ENCODE peak calls at places on chromosomes 7 and 10, in five cellular contexts. N is heart right ventricle; S is CD8-positive, alpha-beta T cell; I is uterus; P is endothelial cell of umbilical vein. E is an unnamed sample.

GRCh38 chr10:103618575-103619423 is 125.3 kb downstream of the NEURL1 start:
- DNase-seq in P (no peak), I (peak), S (no peak), N (peak), E (no peak)

GRCh38 chr10:7789390-7789789 is 1.4 kb downstream of the ATP5F1C start:
- DNase-seq in S (no peak), I (no peak), P (peak), N (peak), E (peak)

GRCh38 chr7:55593515-55594318 is 21.4 kb upstream of the VOPP1 start:
- DNase-seq in P (peak), N (peak), I (peak), S (peak), E (peak)

GRCh38 chr10:133090101-133090500 is 2.4 kb downstream of the ADGRA1 start:
- DNase-seq in S (no peak), I (no peak), N (no peak), P (no peak), E (no peak)

GRCh38 chr10:12981570-12981969 is 19.9 kb downstream of the CCDC3 start:
- DNase-seq in I (no peak), P (no peak), N (no peak), S (no peak), E (peak)

GRCh38 chr10:8331896-8332729 is 277.6 kb downstream of the GATA3 start:
- DNase-seq in P (peak), N (peak), I (peak), S (peak), E (peak)

GRCh38 chr10:71688256-71688655 is 31.3 kb downstream of the C10orf105 start:
- DNase-seq in N (no peak), P (no peak), S (no peak), I (no peak), E (no peak)

GRCh38 chr7:2520808-2521146 is 1.2 kb downstream of the LFNG start:
- DNase-seq in N (no peak), S (no peak), P (no peak), I (no peak), E (no peak)

GRCh38 chr7:26443761-26444160 is 152.1 kb downstream of the SNX10 start:
- DNase-seq in I (no peak), P (no peak), N (no peak), S (no peak), E (no peak)

GRCh38 chr10:3886191-3886590 is 101.2 kb upstream of the KLF6 start:
- DNase-seq in N (peak), S (no peak), P (no peak), I (peak), E (peak)

GRCh38 chr7:153392726-153393125 is 633.2 kb downstream of the ACTR3B start:
- DNase-seq in P (no peak), N (no peak), S (no peak), I (no peak), E (no peak)

DNA sequence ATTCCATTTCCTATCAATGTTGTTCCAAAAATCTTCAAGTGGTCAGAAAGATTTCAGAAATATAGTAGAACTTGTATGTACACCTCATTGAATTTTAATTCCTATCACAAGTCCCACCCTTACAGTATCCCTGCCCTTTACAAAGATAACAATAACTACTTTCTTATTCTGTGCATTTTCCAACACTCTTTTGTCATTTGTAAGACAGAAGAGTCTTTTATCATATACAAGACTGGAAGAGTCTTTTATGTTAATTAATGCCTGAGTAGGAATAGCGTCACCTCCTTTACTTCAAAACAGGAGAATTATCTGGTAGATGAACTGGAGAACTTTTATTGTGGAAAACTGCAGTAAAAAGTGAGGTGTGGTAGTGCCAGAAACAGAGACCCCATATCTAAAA is 193.9 kb upstream of the SEMA3C start:
- DNase-seq in I (no peak), S (no peak), P (no peak), N (no peak), E (no peak)
- H3K4me3 ChIP-seq in I (no peak), S (no peak), P (no peak), N (no peak), E (no peak)

GRCh38 chr10:27251554-27251953 is 11.0 kb upstream of the ACBD5 start:
- DNase-seq in P (no peak), I (no peak), N (no peak), S (no peak), E (no peak)

GRCh38 chr10:27256790-27257189 is 16.2 kb upstream of the ACBD5 start:
- DNase-seq in P (no peak), S (no peak), N (no peak), I (no peak), E (no peak)

GRCh38 chr10:27256299-27256698 is 15.7 kb upstream of the ACBD5 start:
- DNase-seq in S (no peak), P (no peak), N (no peak), I (no peak), E (no peak)

GRCh38 chr10:27248215-27248614 is 7.6 kb upstream of the ACBD5 start:
- DNase-seq in I (no peak), S (no peak), P (no peak), N (no peak), E (no peak)

GRCh38 chr10:27252267-27253000 is 11.8 kb upstream of the ACBD5 start:
- DNase-seq in I (peak), N (peak), S (peak), P (peak), E (peak)
- TF ChIP-seq CTCF in I (peak), N (peak), S (peak), P (peak), E (peak)

GRCh38 chr10:67261300-67261797 is 335.5 kb downstream of the LRRTM3 start:
- DNase-seq in I (no peak), P (no peak), S (no peak), N (no peak), E (no peak)

GRCh38 chr10:67259319-67259929 is 333.6 kb downstream of the LRRTM3 start:
- DNase-seq in P (no peak), I (no peak), N (no peak), S (no peak), E (no peak)

GRCh38 chr10:67257427-67258144 is 331.8 kb downstream of the LRRTM3 start:
- DNase-seq in P (no peak), I (no peak), S (no peak), N (no peak), E (no peak)

GRCh38 chr10:67268146-67268545 is 342.3 kb downstream of the LRRTM3 start:
- DNase-seq in N (no peak), P (no peak), S (no peak), I (no peak), E (no peak)

DNA sequence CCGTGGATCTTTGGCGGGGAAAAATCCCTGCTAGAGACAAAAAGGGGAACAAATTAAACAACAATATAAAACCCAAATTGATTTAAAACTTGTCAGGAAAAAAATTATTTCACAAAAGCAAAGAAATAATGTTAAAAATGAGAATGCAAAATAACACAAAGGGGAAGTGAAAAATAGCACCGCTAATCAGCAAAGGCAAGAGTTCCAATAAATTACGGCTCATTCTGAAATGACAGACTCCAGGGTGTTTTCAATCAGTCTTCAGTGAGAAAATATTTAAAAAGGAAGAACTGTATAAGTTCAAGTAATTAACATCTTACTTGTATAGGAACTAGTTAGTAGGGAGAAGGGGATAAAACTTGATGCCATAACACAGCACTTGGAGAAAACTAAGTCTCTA is 336.8 kb downstream of the LRRTM3 start:
- DNase-seq in I (no peak), S (no peak), N (no peak), P (no peak), E (no peak)
- H3K4me3 ChIP-seq in I (no peak), S (no peak), N (no peak), P (no peak), E (no peak)

DNA sequence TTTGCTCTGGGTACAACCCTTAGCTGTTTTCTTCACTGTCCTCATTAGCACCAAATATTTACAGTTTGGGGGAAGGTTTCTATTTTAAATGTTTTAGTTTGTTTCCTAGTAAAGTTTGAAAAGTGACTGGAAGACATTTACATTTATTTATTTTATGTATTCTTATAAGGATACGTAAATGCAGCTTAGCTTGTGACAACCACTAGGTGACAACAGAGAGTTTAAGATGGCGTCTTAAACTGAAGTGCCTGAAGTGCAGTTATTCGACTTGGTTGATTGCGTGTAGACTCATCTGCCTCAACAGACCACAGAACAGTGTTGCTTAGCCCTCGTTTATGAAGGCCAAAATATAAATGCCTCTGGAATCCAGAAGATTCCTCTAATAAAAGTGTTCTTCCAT is 378.2 kb upstream of the MYO3A start:
- DNase-seq in N (no peak), P (no peak), S (no peak), I (no peak), E (no peak)
- TF ChIP-seq CTCF in N (no peak), P (no peak), S (no peak), I (no peak), E (no peak)

GRCh38 chr10:89659185-89660131 is 14.4 kb upstream of the PANK1 start:
- DNase-seq in S (no peak), N (no peak), I (no peak), P (no peak), E (peak)
- H3K4me3 ChIP-seq in S (no peak), N (no peak), I (no peak), P (no peak), E (no peak)

DNA sequence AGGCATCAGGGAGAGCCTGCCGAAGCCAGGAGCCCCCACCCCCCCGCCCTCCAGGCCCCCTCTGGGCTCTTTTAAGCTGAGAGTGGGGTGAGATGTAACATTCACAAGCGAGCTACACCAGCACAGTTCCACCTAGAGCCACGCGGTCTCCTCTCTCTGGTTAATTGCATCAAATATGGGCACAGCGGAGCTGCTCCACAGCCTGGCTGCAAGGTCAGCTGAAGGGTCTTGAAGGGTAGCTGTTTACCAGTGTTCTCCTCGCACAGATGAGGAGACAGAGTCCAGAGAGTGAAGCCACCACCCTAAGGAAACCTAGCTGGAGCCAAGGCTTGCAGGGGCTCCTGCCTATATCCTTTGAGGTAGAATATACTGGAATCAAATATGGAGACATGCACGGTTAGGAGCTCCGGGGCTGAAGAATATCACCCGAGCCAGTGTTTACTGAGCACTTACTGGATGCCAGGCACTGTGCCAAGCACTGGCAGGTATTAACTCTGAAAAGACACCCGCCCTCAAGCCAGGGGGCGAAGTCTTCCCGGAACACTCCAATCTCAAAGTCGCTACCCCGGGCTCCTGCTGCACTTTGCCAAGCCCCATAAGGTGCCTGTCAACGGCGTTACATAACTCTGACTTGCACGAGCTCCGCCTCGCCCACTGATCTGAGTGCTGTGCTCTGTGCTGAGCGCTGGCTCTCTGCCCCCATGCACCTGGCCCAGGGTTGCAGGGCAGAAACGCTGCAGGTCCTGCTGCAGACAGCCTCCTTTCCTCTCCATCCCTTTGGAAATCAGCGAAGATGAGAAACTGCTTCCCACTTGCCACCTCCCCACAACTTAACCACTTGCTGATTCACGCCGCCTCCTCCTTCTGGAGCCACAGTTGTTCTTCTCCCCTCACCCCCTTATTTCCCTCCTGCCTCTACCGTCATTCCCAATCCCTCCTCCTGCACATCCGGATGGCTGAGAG is 5.4 kb downstream of the CHST15 start:
- DNase-seq in N (no peak), P (no peak), S (no peak), I (no peak), E (no peak)
- TF ChIP-seq CTCF in N (no peak), P (no peak), S (no peak), I (no peak), E (no peak)